ENCODE peak calls at places on chromosomes 12 and 14, in five cellular contexts. Z is mammary epithelial cell, U is keratinocyte, H is MM.1S, O is endothelial cell of umbilical vein. X is an unnamed sample. For H3K4me1, the result is how much of the 10 kb centered on the place peaks cover.

GRCh38 chr12:121799175-121799841 is 4.5 kb upstream of the SETD1B start:
- DNase-seq in Z (peak), U (no peak), H (peak), O (peak), X (peak)

GRCh38 chr12:19234991-19235876 is 105.7 kb downstream of the PLEKHA5 start:
- DNase-seq in Z (peak), U (no peak), H (no peak), O (peak), X (no peak)

GRCh38 chr14:51981218-51981854 is 8.0 kb upstream of the RTRAF start:
- DNase-seq in Z (no peak), U (no peak), H (no peak), O (no peak), X (no peak)

GRCh38 chr12:32264995-32265394 is 134.4 kb upstream of the FGD4 start:
- DNase-seq in Z (no peak), U (no peak), H (peak), O (peak), X (no peak)

GRCh38 chr14:52602131-52602530 is 49.5 kb downstream of the GPR137C start:
- DNase-seq in Z (no peak), U (no peak), H (no peak), O (no peak), X (no peak)

GRCh38 chr12:46874642-46875041 is 48.8 kb upstream of the SLC38A4 start:
- DNase-seq in Z (no peak), U (no peak), H (no peak), O (peak), X (no peak)

GRCh38 chr14:100547633-100548294 is 39.5 kb downstream of the BEGAIN start:
- DNase-seq in Z (no peak), U (peak), H (no peak), O (peak), X (peak)

GRCh38 chr12:92080390-92081285 is 65.0 kb downstream of the BTG1 start:
- DNase-seq in Z (peak), U (peak), H (peak), O (no peak), X (peak)

GRCh38 chr14:77570706-77571293 is 45.6 kb downstream of the SPTLC2 start:
- DNase-seq in Z (no peak), U (no peak), H (no peak), O (no peak), X (no peak)

GRCh38 chr12:104275689-104276088 is 27.9 kb upstream of the EID3 start:
- DNase-seq in Z (peak), U (no peak), H (no peak), O (no peak), X (peak)

GRCh38 chr12:109504068-109504467 is 26.6 kb downstream of the UBE3B start:
- DNase-seq in Z (no peak), U (no peak), H (no peak), O (no peak), X (no peak)

GRCh38 chr14:35480119-35480769 is 53.7 kb upstream of the INSM2 start:
- DNase-seq in Z (peak), U (no peak), H (peak), O (no peak), X (peak)

GRCh38 chr12:56931474-56931978 is 2.7 kb downstream of the SDR9C7 start:
- DNase-seq in Z (peak), U (peak), H (no peak), O (peak), X (peak)

GRCh38 chr12:42589465-42590323 is at the start of gene PRICKLE1:
- DNase-seq in Z (peak), U (no peak), H (peak), O (peak), X (peak)

GRCh38 chr14:94904636-94905035 is 134.7 kb upstream of the GSC start:
- DNase-seq in Z (no peak), U (no peak), H (no peak), O (no peak), X (no peak)

GRCh38 chr12:41486718-41487117 is 298.6 kb downstream of the PDZRN4 start:
- DNase-seq in Z (peak), U (no peak), H (no peak), O (no peak), X (peak)

GRCh38 chr12:93802293-93802692 is 125.1 kb downstream of the CRADD start:
- DNase-seq in Z (no peak), U (no peak), H (no peak), O (no peak), X (no peak)

GRCh38 chr12:58443273-58443980 is 476.9 kb downstream of the LRIG3 start:
- DNase-seq in Z (peak), U (no peak), H (peak), O (peak), X (peak)

GRCh38 chr12:108346022-108346633 is 7.0 kb upstream of the CMKLR1 start:
- DNase-seq in Z (no peak), U (no peak), H (no peak), O (no peak), X (no peak)

GRCh38 chr14:37591941-37592287 is 3.1 kb downstream of the FOXA1 start:
- DNase-seq in Z (no peak), U (no peak), H (no peak), O (no peak), X (peak)

GRCh38 chr14:61562321-61563161 is 132.8 kb upstream of the HIF1A start:
- DNase-seq in Z (peak), U (peak), H (no peak), O (peak), X (peak)

GRCh38 chr14:61564623-61565091 is 130.7 kb upstream of the HIF1A start:
- DNase-seq in Z (peak), U (peak), H (no peak), O (peak), X (peak)

GRCh38 chr14:61565181-61565580 is 130.1 kb upstream of the HIF1A start:
- DNase-seq in Z (no peak), U (no peak), H (no peak), O (no peak), X (peak)

GRCh38 chr14:61563162-61563511 is 132.2 kb upstream of the HIF1A start:
- DNase-seq in Z (no peak), U (no peak), H (no peak), O (no peak), X (no peak)

GRCh38 chr14:61563880-61564622 is 131.3 kb upstream of the HIF1A start:
- DNase-seq in Z (no peak), U (no peak), H (no peak), O (no peak), X (no peak)
- TF ChIP-seq CTCF in Z (no peak), U (no peak), H (no peak), O (no peak), X (no peak)

GRCh38 chr14:99527026-99527425 is 45.8 kb downstream of the CCNK start:
- DNase-seq in Z (no peak), U (no peak), H (no peak), O (no peak), X (no peak)

GRCh38 chr14:99529899-99530298 is 48.7 kb downstream of the CCNK start:
- DNase-seq in Z (no peak), U (no peak), H (no peak), O (peak), X (no peak)

GRCh38 chr14:99525699-99526080 is 44.5 kb downstream of the CCNK start:
- DNase-seq in Z (no peak), U (no peak), H (no peak), O (no peak), X (no peak)

GRCh38 chr14:99524804-99525698 is 43.8 kb downstream of the CCNK start:
- DNase-seq in Z (no peak), U (no peak), H (no peak), O (peak), X (peak)

DNA sequence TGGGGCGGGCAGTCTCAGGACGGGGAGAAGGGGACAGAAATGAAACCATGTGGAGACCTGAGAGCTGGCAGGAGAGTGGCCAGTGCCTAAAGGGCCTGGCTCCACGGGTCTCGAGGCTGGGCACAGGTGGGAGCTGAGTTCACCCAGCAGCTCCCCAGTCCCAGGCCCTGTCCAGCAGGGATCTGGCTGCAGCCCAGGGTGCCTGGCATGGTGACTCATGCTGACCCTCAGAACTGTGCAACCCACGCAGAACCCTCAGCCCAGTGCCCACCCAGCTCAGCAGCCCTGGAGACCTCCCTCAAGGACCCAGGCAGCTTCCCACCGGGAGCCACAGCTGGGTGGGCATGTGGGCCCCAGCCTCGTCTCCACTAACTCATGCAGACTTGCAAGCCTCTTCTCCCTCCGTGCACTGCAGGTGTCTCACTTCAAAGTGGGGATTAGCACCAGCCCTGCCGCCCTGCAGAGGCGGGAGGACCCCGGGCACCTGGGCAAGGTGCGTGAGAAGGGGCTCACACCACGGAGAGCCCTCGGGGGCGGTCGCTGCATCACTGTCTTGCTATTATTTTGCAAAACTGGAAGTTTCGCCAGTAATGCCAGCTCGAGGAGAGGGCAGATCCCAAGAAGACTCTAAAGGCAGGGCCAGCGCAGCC is 46.3 kb downstream of the CCNK start:
- DNase-seq in Z (no peak), U (no peak), H (no peak), O (no peak), X (no peak)
- H3K4me1 ChIP-seq in Z (under half), U (under half), H (under half), O (under half), X (under half)

GRCh38 chr12:49332441-49332861 is 4.5 kb downstream of the C1QL4 start:
- DNase-seq in Z (no peak), U (no peak), H (no peak), O (no peak), X (no peak)
- TF ChIP-seq EZH2 in Z (no peak), U (no peak), H (no peak), O (no peak), X (no peak)

DNA sequence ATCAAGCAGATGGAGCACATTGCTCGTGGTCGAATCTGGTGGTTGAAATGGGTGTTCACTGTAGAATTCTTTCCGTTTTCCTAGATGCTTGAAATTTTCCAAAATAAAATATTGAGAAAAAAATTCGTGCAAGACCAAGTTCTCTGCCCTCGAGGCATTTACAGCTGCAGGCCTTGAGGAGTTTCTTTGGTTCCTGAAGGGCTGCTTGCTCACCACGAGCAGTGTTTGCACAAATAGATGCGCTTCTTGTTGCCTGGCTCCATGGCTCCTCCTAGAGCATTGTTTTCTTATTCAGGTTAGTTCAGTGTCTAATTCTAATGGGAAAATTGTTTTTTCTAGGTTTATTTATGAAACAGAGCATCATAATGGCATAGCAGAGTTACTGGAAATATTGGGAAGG is 74.5 kb upstream of the DYNC1H1 start:
- DNase-seq in Z (no peak), U (no peak), H (no peak), O (peak), X (peak)
- TF ChIP-seq CTCF in Z (no peak), U (no peak), H (no peak), O (no peak), X (peak)

GRCh38 chr12:76142305-76142704 is 57.8 kb upstream of the NAP1L1 start:
- DNase-seq in Z (no peak), U (no peak), H (no peak), O (no peak), X (no peak)

GRCh38 chr12:76138656-76139055 is 54.2 kb upstream of the NAP1L1 start:
- DNase-seq in Z (no peak), U (no peak), H (no peak), O (no peak), X (no peak)

GRCh38 chr12:76143343-76144252 is 59.1 kb upstream of the NAP1L1 start:
- DNase-seq in Z (no peak), U (no peak), H (peak), O (no peak), X (no peak)

DNA sequence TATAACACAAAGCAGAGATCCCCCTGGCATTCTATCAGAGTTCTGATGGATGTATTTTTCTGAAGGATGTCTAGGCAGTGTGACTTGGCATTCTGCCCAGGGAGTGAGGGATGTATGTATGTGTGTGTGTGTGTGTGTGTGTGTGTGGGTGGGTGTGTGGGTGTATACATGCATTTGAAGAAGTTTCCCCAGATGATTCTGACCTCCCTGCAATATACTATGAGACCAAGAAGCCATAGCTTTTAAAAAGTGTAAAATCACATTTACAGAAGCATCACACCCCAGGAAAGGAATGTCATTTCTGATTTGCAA is 59.7 kb upstream of the NAP1L1 start:
- DNase-seq in Z (no peak), U (no peak), H (no peak), O (peak), X (peak)
- H3K4me1 ChIP-seq in Z (under half), U (under half), H (under half), O (under half), X (under half)

DNA sequence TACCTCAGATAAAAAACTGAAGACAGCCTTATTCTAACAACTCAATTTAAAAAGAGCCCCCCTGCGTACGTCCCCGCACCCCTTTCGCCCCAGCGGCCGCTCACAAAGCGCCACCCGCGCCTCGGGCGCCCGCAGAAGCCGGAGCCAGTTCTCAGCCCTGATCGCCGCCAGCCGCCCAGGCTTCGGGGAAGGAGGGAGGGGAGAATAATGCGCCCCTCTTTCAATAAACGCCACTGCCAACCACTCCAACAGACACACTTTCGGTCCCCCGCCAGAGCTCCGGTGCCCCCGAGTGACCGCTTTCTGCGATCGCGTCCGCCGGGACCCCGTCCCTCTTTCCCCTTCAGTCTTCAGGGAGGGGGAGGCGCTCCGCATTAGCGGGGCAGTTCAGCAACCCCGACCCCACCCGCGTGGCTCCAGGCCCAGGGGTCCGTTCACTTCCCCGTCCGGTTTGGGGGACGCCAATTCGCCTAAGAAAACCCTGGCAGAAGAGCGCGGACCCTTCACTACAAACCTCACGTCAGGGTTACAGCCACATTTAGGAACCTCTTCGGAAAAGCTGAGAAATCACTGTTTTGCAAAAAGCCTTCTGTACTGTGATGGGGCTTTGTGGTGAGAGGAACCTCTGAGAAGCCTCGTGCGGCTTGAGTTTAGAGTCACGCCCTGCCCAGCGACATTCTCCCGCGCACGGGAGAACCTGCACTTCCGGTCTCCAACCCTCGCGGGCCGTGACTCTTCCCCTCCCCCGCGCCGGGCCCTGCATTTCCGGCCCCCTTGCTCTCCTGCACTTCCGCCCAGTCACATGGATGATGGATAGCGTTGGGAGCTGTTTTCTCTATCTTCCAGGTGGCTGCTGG is 18.7 kb downstream of the FOXG1 start:
- DNase-seq in Z (no peak), U (no peak), H (no peak), O (no peak), X (no peak)
- TF ChIP-seq EZH2 in Z (peak), U (peak), H (no peak), O (peak), X (no peak)

GRCh38 chr12:3337944-3338343 is 153.1 kb upstream of the PRMT8 start:
- DNase-seq in Z (no peak), U (no peak), H (no peak), O (no peak), X (no peak)

GRCh38 chr12:3339221-3339620 is 151.8 kb upstream of the PRMT8 start:
- DNase-seq in Z (no peak), U (no peak), H (no peak), O (no peak), X (no peak)

GRCh38 chr12:3336606-3337311 is 154.2 kb upstream of the PRMT8 start:
- DNase-seq in Z (peak), U (no peak), H (no peak), O (no peak), X (peak)

GRCh38 chr12:3341594-3341993 is 149.4 kb upstream of the PRMT8 start:
- DNase-seq in Z (no peak), U (no peak), H (no peak), O (no peak), X (no peak)

GRCh38 chr12:3342051-3342450 is 149.0 kb upstream of the PRMT8 start:
- DNase-seq in Z (no peak), U (no peak), H (no peak), O (peak), X (peak)
- TF ChIP-seq CTCF in Z (peak), U (peak), H (peak), O (peak), X (peak)

GRCh38 chr14:73775339-73776193 is 61.4 kb upstream of the PNMA1 start:
- DNase-seq in Z (no peak), U (no peak), H (no peak), O (no peak), X (no peak)
- H3K4me1 ChIP-seq in Z (under half), U (under half), H (half or more), O (under half), X (under half)

GRCh38 chr14:62117010-62117717 is 354.9 kb downstream of the SNAPC1 start:
- DNase-seq in Z (peak), U (no peak), H (peak), O (peak), X (no peak)
- TF ChIP-seq EZH2 in Z (peak), U (peak), H (no peak), O (peak), X (no peak)

X was measured in PC-3.